ENCODE peak calls at places on chromosomes 12 and 14, in seven cellular contexts. F is NCI-H2081, J is NCI-H460, R is fibroblast of mammary gland, C is neural crest cell, O is T-helper 22 cell, H is dermis microvascular lymphatic vessel endothelial cell. N is an unnamed sample.

GRCh38 chr14:61561657-61562276 is 133.5 kb upstream of the HIF1A start:
- DNase-seq in F (peak), J (peak), R (peak), C (no peak), O (no peak), H (peak), N (peak)

GRCh38 chr14:55446127-55446736 is 5.8 kb upstream of the TBPL2 start:
- DNase-seq in F (peak), J (peak), R (peak), C (peak), O (peak), H (peak), N (peak)

GRCh38 chr12:20524113-20524512 is 155.8 kb downstream of the PDE3A start:
- DNase-seq in F (no peak), J (no peak), R (no peak), C (no peak), O (no peak), H (no peak), N (no peak)

GRCh38 chr12:50050410-50051280 is 6.8 kb upstream of the ASIC1 start:
- DNase-seq in F (no peak), J (no peak), R (peak), C (no peak), O (no peak), H (no peak), N (no peak)

GRCh38 chr12:110689601-110690430 is 901 bp upstream of the HVCN1 start:
- DNase-seq in F (no peak), J (peak), R (peak), C (no peak), O (no peak), H (no peak), N (no peak)

GRCh38 chr14:30906752-30907658 is 32.6 kb downstream of the COCH start:
- DNase-seq in F (peak), J (peak), R (peak), C (no peak), O (no peak), H (peak), N (peak)

GRCh38 chr14:99604766-99605298 is 825 bp upstream of the CCDC85C start:
- DNase-seq in F (peak), J (no peak), R (no peak), C (peak), O (no peak), H (no peak), N (no peak)

GRCh38 chr14:80956922-80957321 is 1.5 kb downstream of the TSHR start:
- DNase-seq in F (no peak), J (no peak), R (no peak), C (no peak), O (no peak), H (no peak), N (no peak)

GRCh38 chr14:75119056-75119455 is 7.8 kb downstream of the NEK9 start:
- DNase-seq in F (no peak), J (no peak), R (peak), C (no peak), O (no peak), H (no peak), N (no peak)